ENCODE peak calls at places on chromosomes 1 and 21, in five cellular contexts. U is left ventricle myocardium inferior, C is A549, G is OCI-LY7, W is psoas muscle. Z is an unnamed sample.

GRCh38 chr1:84268346-84268745 is 33.2 kb upstream of the SAMD13 start:
- DNase-seq in U (no peak), C (no peak), G (no peak), W (no peak), Z (no peak)

GRCh38 chr1:65082346-65083040 is 65.5 kb upstream of the AK4 start:
- DNase-seq in U (no peak), C (no peak), G (no peak), W (no peak), Z (no peak)

GRCh38 chr21:17550671-17551308 is 37.9 kb downstream of the CXADR start:
- DNase-seq in U (no peak), C (no peak), G (no peak), W (no peak), Z (no peak)

GRCh38 chr21:46095106-46095719 is 2.7 kb upstream of the COL6A2 start:
- DNase-seq in U (no peak), C (no peak), G (no peak), W (peak; percentile 44), Z (no peak)

GRCh38 chr1:3375256-3375655 is 79.2 kb upstream of the ARHGEF16 start:
- DNase-seq in U (no peak), C (no peak), G (no peak), W (no peak), Z (no peak)

GRCh38 chr1:184596950-184597651 is 157.6 kb downstream of the EDEM3 start:
- DNase-seq in U (no peak), C (no peak), G (no peak), W (no peak), Z (no peak)

GRCh38 chr21:38790038-38790437 is 15.7 kb upstream of the ETS2 start:
- DNase-seq in U (no peak), C (no peak), G (no peak), W (no peak), Z (no peak)

GRCh38 chr1:12434174-12434573 is 183.8 kb downstream of the DHRS3 start:
- DNase-seq in U (no peak), C (no peak), G (no peak), W (no peak), Z (peak; percentile 25)

GRCh38 chr1:61337981-61338848 is 255.9 kb downstream of the NFIA start:
- DNase-seq in U (peak; percentile 65), C (peak; percentile 66), G (no peak), W (peak; percentile 84), Z (peak; percentile 89)

GRCh38 chr1:224542783-224543440 is 73.2 kb upstream of the CNIH3 start:
- DNase-seq in U (no peak), C (no peak), G (no peak), W (no peak), Z (peak; percentile 88)

GRCh38 chr1:99527078-99527477 is 118.8 kb upstream of the PALMD start:
- DNase-seq in U (no peak), C (no peak), G (no peak), W (no peak), Z (peak; percentile 5)

GRCh38 chr1:220113136-220113695 is 19.3 kb downstream of the IARS2 start:
- DNase-seq in U (no peak), C (no peak), G (peak; percentile 54), W (no peak), Z (peak; percentile 60)
- TF ChIP-seq CTCF in U (peak; percentile 65), C (peak; percentile 39), G (peak; percentile 89), W (peak; percentile 35), Z (peak; percentile 52)

GRCh38 chr21:26061437-26061836 is 109.1 kb downstream of the APP start:
- DNase-seq in U (no peak), C (no peak), G (no peak), W (no peak), Z (no peak)
- H3K27ac ChIP-seq in U (peak overlapping the region; percentile 63), C (no peak overlapping the region), G (no peak overlapping the region), W (no peak overlapping the region), Z (no peak overlapping the region)

DNA sequence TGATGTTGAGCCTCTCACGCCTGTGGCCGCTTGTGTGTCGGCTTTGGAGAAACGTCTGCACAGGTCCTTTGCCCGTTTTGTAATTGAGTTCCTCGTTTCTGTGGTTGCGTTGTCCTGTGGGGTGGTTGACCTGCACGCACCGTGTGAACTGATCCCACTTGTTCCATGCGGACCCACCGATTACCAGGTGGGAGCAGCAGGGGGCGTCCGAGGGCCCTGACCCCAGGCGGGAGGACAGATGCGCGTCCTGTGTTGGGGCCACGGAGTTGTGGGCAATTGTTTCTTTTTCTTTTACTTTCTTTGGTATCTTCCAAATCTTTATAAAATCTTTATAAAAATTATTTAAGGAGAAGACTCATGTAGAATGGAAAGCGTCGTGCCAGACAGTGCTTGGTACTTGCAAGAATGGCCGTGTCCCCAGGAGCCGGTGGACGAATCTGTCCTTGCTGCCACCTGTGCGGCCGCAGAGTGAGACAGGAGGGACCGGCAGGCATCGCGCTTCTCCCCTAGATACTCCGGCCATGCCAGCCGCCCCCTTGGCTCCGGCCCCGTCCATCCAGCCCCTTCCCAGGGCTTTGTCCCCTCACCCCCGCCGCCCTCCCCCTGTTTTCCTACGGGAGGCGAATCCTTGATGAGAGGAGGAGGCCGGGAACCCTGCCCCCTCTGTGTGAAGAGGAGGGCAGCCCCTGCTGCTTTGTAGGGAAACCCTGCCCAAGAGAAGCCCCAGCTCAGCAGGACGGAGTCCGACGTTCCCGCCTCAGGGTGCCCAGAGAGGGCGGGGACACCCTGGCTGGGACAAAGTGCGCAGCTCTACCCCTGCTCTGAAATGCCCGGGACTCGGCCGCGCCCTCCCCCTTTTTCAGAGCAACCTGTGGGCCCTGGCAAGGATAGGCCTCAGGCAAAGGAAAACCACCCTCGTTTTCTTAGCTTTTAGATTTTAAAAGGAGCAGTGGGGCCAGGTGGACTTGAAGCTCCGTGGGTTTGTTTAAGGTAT is 41.7 kb downstream of the PRKCZ start:
- DNase-seq in U (peak; percentile 50), C (no peak), G (peak; percentile 26), W (no peak), Z (no peak)
- TF ChIP-seq CTCF in U (peak; percentile 70), C (no peak), G (peak; percentile 76), W (peak; percentile 41), Z (peak; percentile 28)

GRCh38 chr1:13541435-13542215 is 27.8 kb upstream of the LRRC38 start:
- DNase-seq in U (no peak), C (no peak), G (no peak), W (no peak), Z (no peak)

GRCh38 chr1:13540871-13541270 is 27.1 kb upstream of the LRRC38 start:
- DNase-seq in U (peak; percentile 62), C (no peak), G (no peak), W (peak; percentile 64), Z (no peak)

GRCh38 chr1:13546791-13547190 is 33.0 kb upstream of the LRRC38 start:
- DNase-seq in U (no peak), C (no peak), G (no peak), W (no peak), Z (no peak)

GRCh38 chr1:13543451-13543911 is 29.7 kb upstream of the LRRC38 start:
- DNase-seq in U (peak; percentile 69), C (no peak), G (no peak), W (peak; percentile 61), Z (no peak)

DNA sequence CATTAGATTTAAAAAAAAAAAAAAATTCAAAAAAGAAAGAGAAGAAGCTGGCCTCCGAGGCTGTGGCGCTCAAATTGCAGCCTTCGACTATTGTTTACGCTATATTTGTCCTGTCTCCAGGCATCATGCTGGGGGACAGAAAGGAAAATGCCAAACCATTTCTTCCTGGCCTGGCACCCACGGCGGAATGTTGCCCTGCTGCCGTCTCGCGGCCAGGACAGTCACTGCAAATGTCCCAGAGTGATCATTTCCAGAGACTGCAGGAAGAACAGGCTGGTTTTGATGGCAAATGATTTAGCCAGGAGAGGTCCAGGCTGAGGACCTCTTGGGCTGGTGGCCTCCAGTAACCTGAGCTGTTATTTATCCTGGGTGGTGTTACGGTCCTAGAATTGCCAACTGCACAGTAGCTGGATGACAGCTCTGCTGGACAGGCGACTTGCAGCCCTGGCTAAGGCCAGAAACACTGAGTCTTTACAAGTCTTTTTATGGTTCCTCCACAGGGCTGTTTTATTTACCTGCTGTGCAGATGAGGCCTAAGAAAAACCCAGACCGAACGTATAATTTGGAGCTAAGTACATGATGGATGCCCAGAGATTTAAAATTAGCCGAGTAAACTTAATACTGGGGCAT is 30.2 kb upstream of the LRRC38 start:
- DNase-seq in U (peak; percentile 60), C (peak; percentile 26), G (no peak), W (peak; percentile 87), Z (peak; percentile 50)
- H3K27ac ChIP-seq in U (peak overlapping the region; percentile 88), C (no peak overlapping the region), G (no peak overlapping the region), W (peak overlapping the region; percentile 80), Z (peak overlapping the region; percentile 54)

GRCh38 chr1:48790397-48790796 is 13.7 kb upstream of the BEND5 start:
- DNase-seq in U (no peak), C (no peak), G (no peak), W (no peak), Z (no peak)
- TF ChIP-seq CTCF in U (no peak), C (no peak), G (no peak), W (no peak), Z (no peak)

DNA sequence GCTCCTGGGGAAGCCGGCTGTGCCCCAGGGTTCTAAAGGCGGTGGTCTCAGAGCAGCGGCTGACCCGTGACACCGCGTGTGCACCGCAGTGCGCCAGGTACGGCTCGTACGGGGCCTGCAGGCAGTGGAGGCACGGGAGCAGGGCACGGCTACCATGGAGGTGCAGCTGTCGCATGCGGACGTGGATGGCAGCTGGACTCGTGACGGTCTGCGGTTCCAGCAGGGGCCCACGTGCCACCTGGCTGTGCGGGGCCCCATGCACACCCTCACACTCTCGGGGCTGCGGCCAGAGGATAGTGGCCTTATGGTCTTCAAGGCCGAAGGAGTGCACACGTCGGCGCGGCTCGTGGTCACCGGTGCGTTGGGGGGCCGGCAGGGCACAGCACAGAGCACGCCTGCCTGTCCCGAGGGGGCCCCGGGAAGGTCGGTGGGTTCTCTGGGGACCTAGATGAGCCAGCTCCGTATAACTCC is 68.6 kb downstream of the OBSCN start:
- DNase-seq in U (peak; percentile 18), C (no peak), G (no peak), W (peak; percentile 67), Z (no peak)
- H3K27ac ChIP-seq in U (peak overlapping the region; percentile 78), C (no peak overlapping the region), G (no peak overlapping the region), W (peak overlapping the region; percentile 56), Z (peak overlapping the region; percentile 65)

GRCh38 chr1:166166701-166167394 is at the start of gene FAM78B:
- DNase-seq in U (peak; percentile 84), C (peak; percentile 68), G (peak; percentile 16), W (peak; percentile 92), Z (peak; percentile 63)
- TF ChIP-seq CTCF in U (peak; percentile 43), C (no peak), G (no peak), W (peak; percentile 1), Z (peak; percentile 7)

GRCh38 chr1:115179397-115179835 is 90.1 kb upstream of the TSPAN2 start:
- DNase-seq in U (peak; percentile 76), C (peak; percentile 67), G (no peak), W (peak; percentile 85), Z (peak; percentile 75)
- H3K27ac ChIP-seq in U (peak overlapping the region; percentile 74), C (peak overlapping the region; percentile 86), G (no peak overlapping the region), W (peak overlapping the region; percentile 86), Z (peak overlapping the region; percentile 54)

GRCh38 chr1:190754769-190755168 is 277.1 kb upstream of the BRINP3 start:
- DNase-seq in U (no peak), C (peak; percentile 1), G (no peak), W (no peak), Z (peak; percentile 27)
- TF ChIP-seq CTCF in U (no peak), C (no peak), G (no peak), W (no peak), Z (peak; percentile 19)

Z was measured in RWPE1.